ENCODE peak calls at places on chromosomes 12 and 14, in four cellular contexts. S is AG04450, H is Peyer's patch, I is cardiac fibroblast. Y is an unnamed sample.
A peak's percentile ranks its signal among the peaks of the same experiment; 100 is the strongest.

GRCh38 chr14:76293923-76294322 is 82.0 kb upstream of the ESRRB start:
- DNase-seq in S (no peak), H (no peak), I (no peak), Y (no peak)

GRCh38 chr14:74610199-74610865 is 1.7 kb downstream of the LTBP2 start:
- DNase-seq in S (no peak), H (no peak), I (no peak), Y (peak; percentile 59)

GRCh38 chr14:85534435-85534834 is 4.5 kb downstream of the FLRT2 start:
- DNase-seq in S (no peak), H (no peak), I (peak; percentile 27), Y (peak; percentile 22)

GRCh38 chr12:53989227-53990113 is 4.5 kb downstream of the HOXC10 start:
- DNase-seq in S (no peak), H (no peak), I (peak; percentile 66), Y (peak; percentile 30)

GRCh38 chr14:31880935-31881334 is 196.2 kb upstream of the ARHGAP5 start:
- DNase-seq in S (peak; percentile 71), H (no peak), I (peak; percentile 94), Y (no peak)

GRCh38 chr12:112686373-112686772 is 105.2 kb upstream of the RPH3A start:
- DNase-seq in S (no peak), H (no peak), I (peak; percentile 30), Y (no peak)

GRCh38 chr12:65123435-65124063 is 2.4 kb upstream of the WIF1 start:
- DNase-seq in S (no peak), H (no peak), I (peak; percentile 63), Y (no peak)

GRCh38 chr12:14994610-14995009 is 21.8 kb downstream of the PDE6H start:
- DNase-seq in S (no peak), H (no peak), I (no peak), Y (no peak)

GRCh38 chr12:132723764-132724140 is 13.1 kb downstream of the PGAM5 start:
- DNase-seq in S (no peak), H (no peak), I (peak; percentile 52), Y (no peak)

GRCh38 chr12:92561543-92561899 is 141.3 kb upstream of the PLEKHG7 start:
- DNase-seq in S (peak; percentile 79), H (no peak), I (peak; percentile 89), Y (peak; percentile 75)

GRCh38 chr14:24293525-24293924 is 6.1 kb downstream of the DHRS1 start:
- DNase-seq in S (no peak), H (no peak), I (no peak), Y (no peak)

GRCh38 chr12:119988440-119988787 is 622 bp upstream of the BICDL1 start:
- DNase-seq in S (peak; percentile 3), H (no peak), I (peak; percentile 49), Y (no peak)

GRCh38 chr14:61280526-61281185 is 482 bp downstream of the TMEM30B start:
- DNase-seq in S (no peak), H (peak; percentile 90), I (peak; percentile 29), Y (peak; percentile 73)

GRCh38 chr14:29800961-29801360 is 126.7 kb downstream of the PRKD1 start:
- DNase-seq in S (no peak), H (no peak), I (no peak), Y (no peak)

GRCh38 chr14:58898655-58899316 is 261.0 kb downstream of the DACT1 start:
- DNase-seq in S (peak; percentile 71), H (no peak), I (peak; percentile 99), Y (no peak)

GRCh38 chr12:30999723-31000122 is 73.2 kb downstream of the TSPAN11 start:
- DNase-seq in S (no peak), H (no peak), I (no peak), Y (no peak)

GRCh38 chr14:78164226-78164853 is 5.8 kb upstream of the NRXN3 start:
- DNase-seq in S (no peak), H (no peak), I (no peak), Y (peak; percentile 27)

GRCh38 chr14:100577321-100577985 is 9.8 kb downstream of the BEGAIN start:
- DNase-seq in S (no peak), H (peak; percentile 34), I (no peak), Y (no peak)

GRCh38 chr14:74937171-74937570 is 14.1 kb upstream of the RPS6KL1 start:
- DNase-seq in S (no peak), H (no peak), I (no peak), Y (no peak)

GRCh38 chr14:69580009-69580577 is 5.4 kb upstream of the CCDC177 start:
- DNase-seq in S (peak; percentile 91), H (peak; percentile 53), I (peak; percentile 99), Y (no peak)

GRCh38 chr12:57214398-57214781 is 2.2 kb upstream of the NXPH4 start:
- DNase-seq in S (peak; percentile 21), H (peak; percentile 70), I (peak; percentile 63), Y (peak; percentile 56)

GRCh38 chr14:51614707-51615106 is 37.0 kb upstream of the FRMD6 start:
- DNase-seq in S (no peak), H (no peak), I (no peak), Y (no peak)

GRCh38 chr14:97022741-97023140 is 225.6 kb downstream of the VRK1 start:
- DNase-seq in S (no peak), H (no peak), I (no peak), Y (no peak)

GRCh38 chr12:80412343-80412953 is 31.6 kb upstream of the PTPRQ start:
- DNase-seq in S (peak; percentile 30), H (no peak), I (peak; percentile 78), Y (no peak)

GRCh38 chr12:52381206-52381605 is 4.2 kb downstream of the KRT84 start:
- DNase-seq in S (no peak), H (no peak), I (no peak), Y (no peak)

GRCh38 chr12:57616383-57617101 is 5.3 kb downstream of the ARHGEF25 start:
- DNase-seq in S (no peak), H (no peak), I (peak; percentile 75), Y (no peak)

GRCh38 chr14:23058654-23059504 is 1.6 kb upstream of the CDH24 start:
- DNase-seq in S (no peak), H (peak; percentile 48), I (no peak), Y (no peak)

GRCh38 chr14:41144370-41144769 is 462.3 kb upstream of the LRFN5 start:
- DNase-seq in S (no peak), H (no peak), I (no peak), Y (no peak)

GRCh38 chr12:16417058-16417457 is 69.6 kb downstream of the MGST1 start:
- DNase-seq in S (no peak), H (no peak), I (peak; percentile 2), Y (no peak)

GRCh38 chr12:13347241-13348043 is 150.9 kb downstream of the EMP1 start:
- DNase-seq in S (no peak), H (no peak), I (peak; percentile 91), Y (no peak)

GRCh38 chr12:54392485-54393349 is 8.2 kb upstream of the ZNF385A start:
- DNase-seq in S (no peak), H (no peak), I (no peak), Y (no peak)

GRCh38 chr12:28023156-28023887 is 50.8 kb upstream of the PTHLH start:
- DNase-seq in S (peak; percentile 61), H (no peak), I (peak; percentile 99), Y (no peak)

GRCh38 chr14:74934476-74935339 is 11.6 kb upstream of the RPS6KL1 start:
- DNase-seq in S (no peak), H (no peak), I (no peak), Y (peak; percentile 49)

GRCh38 chr12:69054343-69055056 is 121.5 kb upstream of the CPM start:
- DNase-seq in S (no peak), H (no peak), I (no peak), Y (no peak)

GRCh38 chr12:14924541-14924940 is 13.8 kb downstream of the ERP27 start:
- DNase-seq in S (no peak), H (no peak), I (no peak), Y (no peak)

GRCh38 chr14:71698027-71698426 is 234.2 kb upstream of the RGS6 start:
- DNase-seq in S (no peak), H (no peak), I (no peak), Y (no peak)

GRCh38 chr12:64395739-64396138 is 5.2 kb upstream of the C12orf56 start:
- DNase-seq in S (no peak), H (no peak), I (peak; percentile 24), Y (no peak)

GRCh38 chr14:69242311-69243224 is 17.4 kb upstream of the GALNT16 start:
- DNase-seq in S (peak; percentile 39), H (no peak), I (peak; percentile 86), Y (peak; percentile 61)

GRCh38 chr14:79256311-79256879 is 954.9 kb downstream of the DIO2 start:
- DNase-seq in S (no peak), H (no peak), I (no peak), Y (no peak)

GRCh38 chr14:79248771-79249170 is 962.5 kb downstream of the DIO2 start:
- DNase-seq in S (no peak), H (no peak), I (no peak), Y (no peak)

GRCh38 chr14:79251278-79251677 is 960.0 kb downstream of the DIO2 start:
- DNase-seq in S (no peak), H (no peak), I (no peak), Y (no peak)

GRCh38 chr14:79254069-79254775 is 957.1 kb downstream of the DIO2 start:
- DNase-seq in S (no peak), H (no peak), I (peak; percentile 46), Y (no peak)

DNA sequence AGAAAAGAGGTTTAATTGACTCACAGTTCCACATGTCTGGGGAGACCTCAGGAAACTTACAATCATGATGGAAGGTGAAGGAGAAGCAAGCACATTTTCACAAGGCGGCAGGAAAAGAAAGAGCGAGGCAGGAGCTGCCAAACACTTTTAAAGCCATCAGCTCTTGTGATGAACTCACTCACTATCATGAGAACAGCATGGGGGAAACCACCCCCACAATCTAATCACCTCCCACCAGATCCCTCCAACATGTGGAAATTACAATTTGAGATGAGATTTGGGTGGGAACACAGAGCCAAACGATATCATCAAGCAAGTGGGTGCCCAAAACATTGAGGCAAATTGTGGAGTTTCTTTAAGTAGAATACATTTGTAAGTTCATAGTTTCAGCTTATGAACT is 957.7 kb downstream of the DIO2 start:
- DNase-seq in S (no peak), H (no peak), I (no peak), Y (no peak)
- TF ChIP-seq CTCF in S (no peak), H (no peak), I (no peak), Y (no peak)

GRCh38 chr12:110844551-110845395 is 2.0 kb upstream of the CCDC63 start:
- DNase-seq in S (no peak), H (no peak), I (peak; percentile 12), Y (no peak)
- TF ChIP-seq CTCF in S (no peak), H (no peak), I (no peak), Y (no peak)

DNA sequence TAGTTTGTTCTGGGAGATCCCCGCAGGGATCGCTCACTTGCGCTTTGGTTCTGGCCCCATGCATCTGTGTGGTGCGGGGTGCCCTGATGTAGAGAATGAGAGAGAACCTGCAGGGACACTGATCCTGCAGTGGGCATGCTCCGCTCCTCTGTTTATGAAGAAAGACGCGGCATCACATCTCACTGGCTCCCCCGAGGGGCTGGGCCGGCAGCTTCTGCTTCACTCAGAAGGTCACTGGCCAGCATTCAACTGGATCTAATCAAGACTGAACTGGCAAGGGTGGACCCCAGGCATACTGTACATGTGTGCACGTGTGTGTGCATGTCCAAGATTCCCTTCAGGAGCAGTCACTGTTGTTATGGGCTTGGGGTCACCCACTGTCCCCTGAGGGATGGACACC is 164.2 kb downstream of the CALM1 start:
- DNase-seq in S (no peak), H (no peak), I (no peak), Y (no peak)
- TF ChIP-seq CTCF in S (no peak), H (no peak), I (no peak), Y (no peak)

DNA sequence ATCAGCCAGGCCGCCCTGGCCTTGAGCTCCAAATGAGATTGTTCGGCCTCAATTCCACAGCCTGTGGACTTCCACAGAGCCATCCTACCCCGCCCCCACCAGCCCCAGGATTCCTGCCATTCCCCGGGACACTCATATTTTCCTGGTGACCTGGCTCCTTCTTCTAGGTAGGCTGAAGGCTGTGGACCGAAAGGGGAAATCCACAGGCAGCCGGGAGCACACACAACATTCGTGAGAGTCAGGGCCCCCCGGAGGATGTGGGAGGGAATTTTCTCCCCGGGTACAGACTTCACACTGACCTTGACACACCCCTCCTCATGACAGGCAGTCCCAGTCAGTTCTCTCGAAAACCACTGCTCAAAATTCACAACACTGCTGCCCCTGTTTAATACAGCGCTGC is 39.9 kb downstream of the RIN3 start:
- DNase-seq in S (no peak), H (peak; percentile 22), I (peak; percentile 46), Y (no peak)
- TF ChIP-seq CTCF in S (peak; percentile 18), H (no peak), I (peak; percentile 16), Y (no peak)